ENCODE peak calls at places on chromosome 17, in six cellular contexts. One of them, this sample, is unnamed.

GRCh38 chr17:57677301-57677700 is 67.8 kb downstream of the CCDC182 start:
- DNase-seq in NCI-H774: peak
- DNase-seq in GM04504: no peak
- DNase-seq in Right ventricle myocardium superior: no peak
- DNase-seq in iPS DF 19.7: no peak
- DNase-seq in stimulated activated CD8-positive, alpha-beta memory T cell treated with anti-CD3 and anti-CD28 coated beads, Interleukin-12 subunit alpha, Interleukin-12 subunit beta, amount 100 ng/mL, for 4 hours: no peak
- DNase-seq in this sample: no peak

GRCh38 chr17:64212122-64212521 is 50.9 kb downstream of the TEX2 start:
- DNase-seq in GM04504: no peak
- DNase-seq in Right ventricle myocardium superior: no peak
- DNase-seq in NCI-H774: no peak
- DNase-seq in iPS DF 19.7: no peak
- DNase-seq in stimulated activated CD8-positive, alpha-beta memory T cell treated with anti-CD3 and anti-CD28 coated beads, Interleukin-12 subunit alpha, Interleukin-12 subunit beta, amount 100 ng/mL, for 4 hours: no peak
- DNase-seq in this sample: no peak

GRCh38 chr17:66466933-66467367 is 164.5 kb downstream of the PRKCA start:
- DNase-seq in stimulated activated CD8-positive, alpha-beta memory T cell treated with anti-CD3 and anti-CD28 coated beads, Interleukin-12 subunit alpha, Interleukin-12 subunit beta, amount 100 ng/mL, for 4 hours: no peak
- DNase-seq in GM04504: peak
- DNase-seq in Right ventricle myocardium superior: no peak
- DNase-seq in NCI-H774: no peak
- DNase-seq in iPS DF 19.7: no peak
- DNase-seq in this sample: no peak

GRCh38 chr17:4230142-4230541 is 33.6 kb downstream of the ANKFY1 start:
- DNase-seq in GM04504: peak
- DNase-seq in NCI-H774: no peak
- DNase-seq in Right ventricle myocardium superior: no peak
- DNase-seq in stimulated activated CD8-positive, alpha-beta memory T cell treated with anti-CD3 and anti-CD28 coated beads, Interleukin-12 subunit alpha, Interleukin-12 subunit beta, amount 100 ng/mL, for 4 hours: no peak
- DNase-seq in iPS DF 19.7: no peak
- DNase-seq in this sample: no peak

GRCh38 chr17:31067699-31068184 is 27.0 kb upstream of the NF1 start:
- DNase-seq in Right ventricle myocardium superior: no peak
- DNase-seq in NCI-H774: no peak
- DNase-seq in stimulated activated CD8-positive, alpha-beta memory T cell treated with anti-CD3 and anti-CD28 coated beads, Interleukin-12 subunit alpha, Interleukin-12 subunit beta, amount 100 ng/mL, for 4 hours: no peak
- DNase-seq in GM04504: peak
- DNase-seq in iPS DF 19.7: no peak
- DNase-seq in this sample: no peak

GRCh38 chr17:81386646-81387234 is 8.5 kb upstream of the BAHCC1 start:
- DNase-seq in stimulated activated CD8-positive, alpha-beta memory T cell treated with anti-CD3 and anti-CD28 coated beads, Interleukin-12 subunit alpha, Interleukin-12 subunit beta, amount 100 ng/mL, for 4 hours: no peak
- DNase-seq in iPS DF 19.7: no peak
- DNase-seq in NCI-H774: no peak
- DNase-seq in GM04504: no peak
- DNase-seq in Right ventricle myocardium superior: peak
- DNase-seq in this sample: no peak

GRCh38 chr17:4492762-4493561 is 5.7 kb upstream of the SPNS2 start:
- DNase-seq in NCI-H774: peak
- DNase-seq in Right ventricle myocardium superior: no peak
- DNase-seq in iPS DF 19.7: peak
- DNase-seq in stimulated activated CD8-positive, alpha-beta memory T cell treated with anti-CD3 and anti-CD28 coated beads, Interleukin-12 subunit alpha, Interleukin-12 subunit beta, amount 100 ng/mL, for 4 hours: no peak
- DNase-seq in GM04504: no peak
- DNase-seq in this sample: peak

GRCh38 chr17:41647940-41648410 is 23.6 kb upstream of the KRT17 start:
- DNase-seq in Right ventricle myocardium superior: peak
- DNase-seq in iPS DF 19.7: peak
- DNase-seq in GM04504: no peak
- DNase-seq in stimulated activated CD8-positive, alpha-beta memory T cell treated with anti-CD3 and anti-CD28 coated beads, Interleukin-12 subunit alpha, Interleukin-12 subunit beta, amount 100 ng/mL, for 4 hours: peak
- DNase-seq in NCI-H774: peak
- DNase-seq in this sample: peak

GRCh38 chr17:41404024-41404651 is 6.7 kb upstream of the KRT31 start:
- DNase-seq in NCI-H774: peak
- DNase-seq in stimulated activated CD8-positive, alpha-beta memory T cell treated with anti-CD3 and anti-CD28 coated beads, Interleukin-12 subunit alpha, Interleukin-12 subunit beta, amount 100 ng/mL, for 4 hours: no peak
- DNase-seq in Right ventricle myocardium superior: no peak
- DNase-seq in GM04504: peak
- DNase-seq in iPS DF 19.7: no peak
- DNase-seq in this sample: no peak

GRCh38 chr17:77365584-77366186 is 224.9 kb downstream of the SEC14L1 start:
- DNase-seq in NCI-H774: peak
- DNase-seq in iPS DF 19.7: no peak
- DNase-seq in GM04504: peak
- DNase-seq in Right ventricle myocardium superior: peak
- DNase-seq in stimulated activated CD8-positive, alpha-beta memory T cell treated with anti-CD3 and anti-CD28 coated beads, Interleukin-12 subunit alpha, Interleukin-12 subunit beta, amount 100 ng/mL, for 4 hours: no peak
- DNase-seq in this sample: no peak

GRCh38 chr17:21020622-21021021 is 22.2 kb downstream of the USP22 start:
- DNase-seq in stimulated activated CD8-positive, alpha-beta memory T cell treated with anti-CD3 and anti-CD28 coated beads, Interleukin-12 subunit alpha, Interleukin-12 subunit beta, amount 100 ng/mL, for 4 hours: no peak
- DNase-seq in iPS DF 19.7: no peak
- DNase-seq in GM04504: no peak
- DNase-seq in NCI-H774: no peak
- DNase-seq in Right ventricle myocardium superior: no peak
- DNase-seq in this sample: no peak

GRCh38 chr17:57928898-57929297 is 26.3 kb downstream of the CUEDC1 start:
- DNase-seq in Right ventricle myocardium superior: no peak
- DNase-seq in NCI-H774: no peak
- DNase-seq in iPS DF 19.7: no peak
- DNase-seq in GM04504: no peak
- DNase-seq in stimulated activated CD8-positive, alpha-beta memory T cell treated with anti-CD3 and anti-CD28 coated beads, Interleukin-12 subunit alpha, Interleukin-12 subunit beta, amount 100 ng/mL, for 4 hours: no peak
- DNase-seq in this sample: no peak

GRCh38 chr17:61451538-61452300 is 503 bp upstream of the TBX4 start:
- DNase-seq in iPS DF 19.7: no peak
- DNase-seq in Right ventricle myocardium superior: no peak
- DNase-seq in stimulated activated CD8-positive, alpha-beta memory T cell treated with anti-CD3 and anti-CD28 coated beads, Interleukin-12 subunit alpha, Interleukin-12 subunit beta, amount 100 ng/mL, for 4 hours: no peak
- DNase-seq in NCI-H774: no peak
- DNase-seq in GM04504: no peak
- DNase-seq in this sample: no peak

GRCh38 chr17:6473128-6473767 is 29.0 kb downstream of the PIMREG start:
- DNase-seq in stimulated activated CD8-positive, alpha-beta memory T cell treated with anti-CD3 and anti-CD28 coated beads, Interleukin-12 subunit alpha, Interleukin-12 subunit beta, amount 100 ng/mL, for 4 hours: peak
- DNase-seq in NCI-H774: peak
- DNase-seq in iPS DF 19.7: no peak
- DNase-seq in GM04504: peak
- DNase-seq in Right ventricle myocardium superior: peak
- DNase-seq in this sample: no peak

GRCh38 chr17:38869647-38870258 is at the start of gene LASP1:
- DNase-seq in iPS DF 19.7: no peak
- DNase-seq in stimulated activated CD8-positive, alpha-beta memory T cell treated with anti-CD3 and anti-CD28 coated beads, Interleukin-12 subunit alpha, Interleukin-12 subunit beta, amount 100 ng/mL, for 4 hours: peak
- DNase-seq in NCI-H774: peak
- DNase-seq in Right ventricle myocardium superior: peak
- DNase-seq in GM04504: peak
- DNase-seq in this sample: no peak

GRCh38 chr17:50076591-50077235 is 18.4 kb upstream of the PDK2 start:
- DNase-seq in Right ventricle myocardium superior: no peak
- DNase-seq in iPS DF 19.7: no peak
- DNase-seq in NCI-H774: no peak
- DNase-seq in stimulated activated CD8-positive, alpha-beta memory T cell treated with anti-CD3 and anti-CD28 coated beads, Interleukin-12 subunit alpha, Interleukin-12 subunit beta, amount 100 ng/mL, for 4 hours: no peak
- DNase-seq in GM04504: no peak
- DNase-seq in this sample: no peak

GRCh38 chr17:47663997-47664941 is 14.6 kb downstream of the KPNB1 start:
- DNase-seq in Right ventricle myocardium superior: no peak
- DNase-seq in stimulated activated CD8-positive, alpha-beta memory T cell treated with anti-CD3 and anti-CD28 coated beads, Interleukin-12 subunit alpha, Interleukin-12 subunit beta, amount 100 ng/mL, for 4 hours: peak
- DNase-seq in iPS DF 19.7: peak
- DNase-seq in NCI-H774: peak
- DNase-seq in GM04504: no peak
- DNase-seq in this sample: no peak

GRCh38 chr17:40819528-40820125 is 2.8 kb downstream of the KRT10 start:
- DNase-seq in Right ventricle myocardium superior: no peak
- DNase-seq in GM04504: no peak
- DNase-seq in NCI-H774: no peak
- DNase-seq in stimulated activated CD8-positive, alpha-beta memory T cell treated with anti-CD3 and anti-CD28 coated beads, Interleukin-12 subunit alpha, Interleukin-12 subunit beta, amount 100 ng/mL, for 4 hours: no peak
- DNase-seq in iPS DF 19.7: no peak
- DNase-seq in this sample: no peak

GRCh38 chr17:76700627-76701470 is 9.9 kb downstream of the MXRA7 start:
- DNase-seq in stimulated activated CD8-positive, alpha-beta memory T cell treated with anti-CD3 and anti-CD28 coated beads, Interleukin-12 subunit alpha, Interleukin-12 subunit beta, amount 100 ng/mL, for 4 hours: no peak
- DNase-seq in iPS DF 19.7: no peak
- DNase-seq in GM04504: peak
- DNase-seq in NCI-H774: peak
- DNase-seq in Right ventricle myocardium superior: peak
- DNase-seq in this sample: no peak

GRCh38 chr17:332023-332422 is 20.6 kb downstream of the RPH3AL start:
- DNase-seq in stimulated activated CD8-positive, alpha-beta memory T cell treated with anti-CD3 and anti-CD28 coated beads, Interleukin-12 subunit alpha, Interleukin-12 subunit beta, amount 100 ng/mL, for 4 hours: no peak
- DNase-seq in iPS DF 19.7: no peak
- DNase-seq in GM04504: no peak
- DNase-seq in NCI-H774: no peak
- DNase-seq in Right ventricle myocardium superior: no peak
- DNase-seq in this sample: no peak

GRCh38 chr17:80758793-80759673 is 214.4 kb downstream of the RPTOR start:
- DNase-seq in NCI-H774: no peak
- DNase-seq in stimulated activated CD8-positive, alpha-beta memory T cell treated with anti-CD3 and anti-CD28 coated beads, Interleukin-12 subunit alpha, Interleukin-12 subunit beta, amount 100 ng/mL, for 4 hours: no peak
- DNase-seq in iPS DF 19.7: no peak
- DNase-seq in GM04504: no peak
- DNase-seq in Right ventricle myocardium superior: peak
- DNase-seq in this sample: no peak

GRCh38 chr17:16212793-16213192 is 2.5 kb downstream of the NCOR1 start:
- DNase-seq in stimulated activated CD8-positive, alpha-beta memory T cell treated with anti-CD3 and anti-CD28 coated beads, Interleukin-12 subunit alpha, Interleukin-12 subunit beta, amount 100 ng/mL, for 4 hours: no peak
- DNase-seq in NCI-H774: no peak
- DNase-seq in GM04504: no peak
- DNase-seq in iPS DF 19.7: no peak
- DNase-seq in Right ventricle myocardium superior: no peak
- DNase-seq in this sample: no peak

GRCh38 chr17:67403065-67403464 is 26.0 kb downstream of the PITPNC1 start:
- DNase-seq in GM04504: no peak
- DNase-seq in stimulated activated CD8-positive, alpha-beta memory T cell treated with anti-CD3 and anti-CD28 coated beads, Interleukin-12 subunit alpha, Interleukin-12 subunit beta, amount 100 ng/mL, for 4 hours: no peak
- DNase-seq in NCI-H774: no peak
- DNase-seq in iPS DF 19.7: no peak
- DNase-seq in Right ventricle myocardium superior: no peak
- DNase-seq in this sample: no peak

GRCh38 chr17:49090885-49091594 is 41.5 kb upstream of the B4GALNT2 start:
- DNase-seq in stimulated activated CD8-positive, alpha-beta memory T cell treated with anti-CD3 and anti-CD28 coated beads, Interleukin-12 subunit alpha, Interleukin-12 subunit beta, amount 100 ng/mL, for 4 hours: no peak
- DNase-seq in NCI-H774: no peak
- DNase-seq in GM04504: no peak
- DNase-seq in iPS DF 19.7: no peak
- DNase-seq in Right ventricle myocardium superior: no peak
- DNase-seq in this sample: no peak

GRCh38 chr17:58270476-58271290 is 10.1 kb downstream of the MPO start:
- DNase-seq in Right ventricle myocardium superior: no peak
- DNase-seq in GM04504: no peak
- DNase-seq in stimulated activated CD8-positive, alpha-beta memory T cell treated with anti-CD3 and anti-CD28 coated beads, Interleukin-12 subunit alpha, Interleukin-12 subunit beta, amount 100 ng/mL, for 4 hours: no peak
- DNase-seq in iPS DF 19.7: no peak
- DNase-seq in NCI-H774: no peak
- DNase-seq in this sample: no peak

GRCh38 chr17:19717411-19717908 is 1.1 kb upstream of the SLC47A2 start:
- DNase-seq in GM04504: no peak
- DNase-seq in stimulated activated CD8-positive, alpha-beta memory T cell treated with anti-CD3 and anti-CD28 coated beads, Interleukin-12 subunit alpha, Interleukin-12 subunit beta, amount 100 ng/mL, for 4 hours: no peak
- DNase-seq in Right ventricle myocardium superior: no peak
- DNase-seq in NCI-H774: no peak
- DNase-seq in iPS DF 19.7: no peak
- DNase-seq in this sample: no peak

GRCh38 chr17:58541249-58541648 is 26.8 kb upstream of the MTMR4 start:
- DNase-seq in iPS DF 19.7: peak
- DNase-seq in stimulated activated CD8-positive, alpha-beta memory T cell treated with anti-CD3 and anti-CD28 coated beads, Interleukin-12 subunit alpha, Interleukin-12 subunit beta, amount 100 ng/mL, for 4 hours: no peak
- DNase-seq in NCI-H774: no peak
- DNase-seq in Right ventricle myocardium superior: no peak
- DNase-seq in GM04504: no peak
- DNase-seq in this sample: no peak

GRCh38 chr17:45357364-45357997 is 40.7 kb upstream of the MAP3K14 start:
- DNase-seq in Right ventricle myocardium superior: no peak
- DNase-seq in NCI-H774: no peak
- DNase-seq in stimulated activated CD8-positive, alpha-beta memory T cell treated with anti-CD3 and anti-CD28 coated beads, Interleukin-12 subunit alpha, Interleukin-12 subunit beta, amount 100 ng/mL, for 4 hours: no peak
- DNase-seq in GM04504: no peak
- DNase-seq in iPS DF 19.7: no peak
- DNase-seq in this sample: no peak

GRCh38 chr17:49748791-49749190 is 15.1 kb downstream of the FAM117A start:
- DNase-seq in NCI-H774: no peak
- DNase-seq in GM04504: no peak
- DNase-seq in iPS DF 19.7: no peak
- DNase-seq in Right ventricle myocardium superior: no peak
- DNase-seq in stimulated activated CD8-positive, alpha-beta memory T cell treated with anti-CD3 and anti-CD28 coated beads, Interleukin-12 subunit alpha, Interleukin-12 subunit beta, amount 100 ng/mL, for 4 hours: peak
- DNase-seq in this sample: no peak

GRCh38 chr17:32349503-32349853 is 479 bp upstream of the ZNF207 start:
- DNase-seq in GM04504: no peak
- DNase-seq in Right ventricle myocardium superior: no peak
- DNase-seq in iPS DF 19.7: no peak
- DNase-seq in stimulated activated CD8-positive, alpha-beta memory T cell treated with anti-CD3 and anti-CD28 coated beads, Interleukin-12 subunit alpha, Interleukin-12 subunit beta, amount 100 ng/mL, for 4 hours: no peak
- DNase-seq in NCI-H774: no peak
- DNase-seq in this sample: no peak